ENCODE peak calls at places on chromosomes 12 and 14, in four cellular contexts. B is spleen, N is body of pancreas, L is left ventricle myocardium inferior. M is an unnamed sample.

GRCh38 chr14:100885196-100886030 is 18.1 kb downstream of the RTL1 start:
- DNase-seq in B (no peak), N (no peak), L (peak; percentile 10), M (no peak)

GRCh38 chr14:91896419-91896818 is 29.1 kb upstream of the TC2N start:
- DNase-seq in B (no peak), N (no peak), L (no peak), M (no peak)

GRCh38 chr12:24198070-24198469 is 248.6 kb upstream of the SOX5 start:
- DNase-seq in B (no peak), N (no peak), L (no peak), M (no peak)

GRCh38 chr12:52370906-52371608 is 3.8 kb upstream of the KRT85 start:
- DNase-seq in B (peak; percentile 54), N (peak; percentile 25), L (peak; percentile 44), M (no peak)

GRCh38 chr12:113224955-113225354 is 3.7 kb downstream of the TPCN1 start:
- DNase-seq in B (peak; percentile 6), N (no peak), L (no peak), M (no peak)

GRCh38 chr14:90518941-90519256 is 122.1 kb downstream of the CALM1 start:
- DNase-seq in B (peak; percentile 76), N (peak; percentile 56), L (no peak), M (peak; percentile 6)

GRCh38 chr12:113609692-113610469 is 138.2 kb upstream of the LHX5 start:
- DNase-seq in B (no peak), N (no peak), L (no peak), M (no peak)

GRCh38 chr12:121805171-121805687 is 1.4 kb downstream of the SETD1B start:
- DNase-seq in B (peak; percentile 83), N (no peak), L (no peak), M (no peak)

GRCh38 chr12:77788231-77789168 is 42.2 kb upstream of the NAV3 start:
- DNase-seq in B (no peak), N (no peak), L (no peak), M (no peak)

GRCh38 chr12:84911331-84912190 is 1.0 kb downstream of the SLC6A15 start:
- DNase-seq in B (no peak), N (peak; percentile 49), L (no peak), M (no peak)

GRCh38 chr14:104970231-104971068 is 7.7 kb downstream of the AHNAK2 start:
- DNase-seq in B (peak; percentile 67), N (no peak), L (peak; percentile 64), M (no peak)

GRCh38 chr14:71054706-71055105 is 147.4 kb downstream of the PCNX1 start:
- DNase-seq in B (no peak), N (no peak), L (no peak), M (no peak)

GRCh38 chr14:88999137-88999536 is 174.7 kb downstream of the TTC8 start:
- DNase-seq in B (no peak), N (no peak), L (no peak), M (no peak)

GRCh38 chr12:83015390-83016225 is 328.9 kb downstream of the TMTC2 start:
- DNase-seq in B (no peak), N (peak; percentile 89), L (no peak), M (no peak)
- H3K27ac ChIP-seq in B (no peak overlapping the region), N (peak overlapping the region; percentile 69), L (peak overlapping the region; percentile 21), M (no peak overlapping the region)

GRCh38 chr12:2057793-2058408 is 5.1 kb downstream of the CACNA1C start:
- DNase-seq in B (no peak), N (no peak), L (no peak), M (no peak)
- H3K27me3 ChIP-seq in B (peaks cover 4% of the 10 kb centered on the region), N (peaks cover 13% of the 10 kb centered on the region), L (peaks cover 4% of the 10 kb centered on the region), M (peaks cover 28% of the 10 kb centered on the region)

DNA sequence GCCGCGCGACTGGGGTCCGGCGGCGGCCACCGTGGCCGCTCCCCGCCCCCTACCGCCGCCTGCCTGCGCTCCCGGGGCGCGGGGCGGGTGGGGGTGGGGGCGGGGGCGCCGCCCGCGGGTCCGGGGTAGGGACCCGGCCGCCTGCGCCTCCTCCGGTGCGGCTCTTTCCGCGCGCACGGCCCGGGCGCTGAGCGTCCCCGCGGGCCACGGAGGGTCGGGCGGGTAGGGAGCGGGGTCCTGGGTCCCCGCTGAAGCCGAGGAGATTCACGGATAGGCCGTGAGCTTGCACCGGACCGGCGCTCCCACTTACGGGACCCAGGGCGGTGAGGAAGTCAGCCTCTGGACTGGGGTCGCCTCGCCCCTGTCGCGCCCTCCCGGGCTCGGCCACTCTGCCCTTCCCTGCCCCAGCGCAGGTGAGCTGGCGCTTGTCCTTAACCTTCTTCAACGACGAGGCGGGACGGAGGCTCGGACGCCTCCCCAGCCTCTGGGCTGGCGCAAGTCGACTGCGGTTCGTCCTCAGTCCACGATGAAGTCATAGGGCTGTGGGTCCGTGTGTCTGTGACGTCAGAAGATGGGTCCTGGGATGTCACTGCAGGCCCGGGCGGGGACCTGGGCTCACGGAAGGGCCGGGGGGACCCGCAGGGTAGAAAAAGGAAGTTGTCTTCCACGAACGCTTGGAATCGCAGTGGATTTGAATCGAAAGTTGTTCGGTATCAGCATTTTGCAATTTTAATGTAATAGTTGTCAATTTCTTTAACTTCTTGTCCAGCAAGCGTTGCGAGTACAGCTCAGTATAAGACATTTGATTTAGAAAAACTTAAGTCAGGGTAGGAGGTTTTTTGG is 572 bp downstream of the FBXO34 start:
- DNase-seq in B (peak; percentile 91), N (peak; percentile 72), L (peak; percentile 56), M (peak; percentile 5)
- H3K27ac ChIP-seq in B (peak overlapping the region; percentile 74), N (peak overlapping the region; percentile 95), L (peak overlapping the region; percentile 95), M (peak overlapping the region; percentile 55)

GRCh38 chr12:130162771-130163460 is 652 bp downstream of the FZD10 start:
- DNase-seq in B (no peak), N (no peak), L (no peak), M (no peak)
- H3K27me3 ChIP-seq in B (peaks cover 6% of the 10 kb centered on the region), N (peaks cover 3% of the 10 kb centered on the region), L (peaks cover 100% of the 10 kb centered on the region), M (peaks cover 66% of the 10 kb centered on the region)

M was measured in CD4-positive, alpha-beta T cell.